ENCODE peak calls at places on chromosomes 6 and 20, in seven cellular contexts. R is astrocyte, W is lung, K is tibial artery, Y is stomach, B is PC-3, G is small intestine. F is an unnamed sample. For H3K27me3, the result is how much of the 10 kb centered on the place peaks cover.

GRCh38 chr6:14883921-14884320 is 361.9 kb upstream of the JARID2 start:
- DNase-seq in Y (no peak), W (no peak), B (no peak), K (no peak), R (peak), G (no peak), F (peak)

GRCh38 chr6:140269766-140270165 is 895.3 kb upstream of the CITED2 start:
- DNase-seq in Y (no peak), B (no peak), W (no peak), R (peak), G (no peak), K (no peak), F (no peak)

GRCh38 chr6:38543022-38543421 is 96.7 kb downstream of the BTBD9 start:
- DNase-seq in B (no peak), W (no peak), R (no peak), G (no peak), Y (no peak), K (no peak), F (no peak)

GRCh38 chr6:43871933-43872332 is 101.9 kb downstream of the VEGFA start:
- DNase-seq in G (no peak), B (no peak), W (peak), R (no peak), Y (no peak), K (no peak), F (no peak)

GRCh38 chr6:161276605-161277155 is 2.8 kb upstream of the AGPAT4 start:
- DNase-seq in W (no peak), R (no peak), Y (no peak), G (no peak), K (no peak), B (no peak), F (no peak)

GRCh38 chr6:129766959-129767728 is 57.2 kb upstream of the ARHGAP18 start:
- DNase-seq in K (no peak), Y (peak), G (no peak), B (peak), W (no peak), R (peak), F (peak)

GRCh38 chr20:45833030-45833882 is at the start of gene SNX21:
- DNase-seq in G (peak), B (peak), Y (peak), W (peak), R (peak), K (peak), F (peak)

GRCh38 chr6:12530345-12530744 is 186.2 kb upstream of the PHACTR1 start:
- DNase-seq in R (no peak), Y (no peak), G (no peak), K (no peak), B (no peak), W (no peak), F (no peak)

GRCh38 chr6:129493396-129493902 is 216.5 kb downstream of the ARHGAP18 start:
- DNase-seq in K (no peak), Y (no peak), G (peak), R (peak), B (peak), W (no peak), F (no peak)

GRCh38 chr20:57708694-57709673 is 831 bp downstream of the PMEPA1 start:
- DNase-seq in K (no peak), W (no peak), Y (no peak), B (no peak), R (no peak), G (peak), F (no peak)

GRCh38 chr6:90231308-90231707 is 65.3 kb downstream of the BACH2 start:
- DNase-seq in B (no peak), R (no peak), G (no peak), K (no peak), W (no peak), Y (no peak), F (no peak)

GRCh38 chr20:35172434-35172806 is 548 bp downstream of the PROCR start:
- DNase-seq in R (no peak), W (no peak), G (no peak), B (no peak), K (no peak), Y (no peak), F (no peak)

GRCh38 chr6:4853782-4854511 is 77.7 kb downstream of the CDYL start:
- DNase-seq in R (peak), Y (no peak), K (no peak), W (no peak), B (peak), G (peak), F (no peak)

GRCh38 chr6:116369540-116370327 is 1.0 kb upstream of the DSE start:
- DNase-seq in Y (no peak), B (no peak), W (no peak), G (no peak), R (no peak), K (no peak), F (no peak)

GRCh38 chr6:118562959-118563358 is 14.9 kb downstream of the PLN start:
- DNase-seq in G (no peak), Y (no peak), R (peak), B (no peak), W (no peak), K (no peak), F (no peak)

GRCh38 chr6:111586554-111586953 is 19.1 kb downstream of the TRAF3IP2 start:
- DNase-seq in G (no peak), B (no peak), Y (no peak), R (no peak), W (no peak), K (no peak), F (no peak)

GRCh38 chr6:67683960-67684359 is 951.1 kb upstream of the ADGRB3 start:
- DNase-seq in K (no peak), Y (no peak), G (no peak), R (peak), W (no peak), B (peak), F (peak)

GRCh38 chr20:19917110-19917509 is 100.1 kb upstream of the NAA20 start:
- DNase-seq in K (no peak), B (no peak), W (no peak), Y (no peak), R (no peak), G (no peak), F (no peak)

GRCh38 chr6:45987866-45988265 is 27.8 kb downstream of the CLIC5 start:
- DNase-seq in G (peak), Y (no peak), K (no peak), R (no peak), B (no peak), W (no peak), F (no peak)

GRCh38 chr6:20333870-20334269 is 67.8 kb upstream of the E2F3 start:
- DNase-seq in G (no peak), W (no peak), R (no peak), K (no peak), B (no peak), Y (no peak), F (no peak)

GRCh38 chr20:4068708-4069107 is 53.4 kb upstream of the RNF24 start:
- DNase-seq in B (peak), Y (peak), R (no peak), K (no peak), G (peak), W (no peak), F (no peak)

GRCh38 chr20:58188496-58188895 is 40.0 kb downstream of the ANKRD60 start:
- DNase-seq in W (no peak), B (no peak), Y (no peak), K (no peak), G (no peak), R (no peak), F (no peak)

GRCh38 chr6:6246539-6246938 is 73.9 kb downstream of the F13A1 start:
- DNase-seq in Y (no peak), G (peak), R (no peak), K (no peak), B (no peak), W (no peak), F (no peak)

GRCh38 chr20:7703436-7703835 is 236.8 kb downstream of the HAO1 start:
- DNase-seq in G (no peak), R (no peak), B (no peak), Y (no peak), K (no peak), W (no peak), F (no peak)

GRCh38 chr20:53773792-53774371 is 180.2 kb upstream of the ZNF217 start:
- DNase-seq in K (no peak), B (peak), Y (no peak), R (peak), W (no peak), G (no peak), F (no peak)

GRCh38 chr6:138520463-138520862 is 21.2 kb upstream of the NHSL1 start:
- DNase-seq in W (no peak), G (no peak), Y (no peak), B (peak), K (no peak), R (no peak), F (no peak)

GRCh38 chr20:17854307-17854903 is 114.2 kb downstream of the SNX5 start:
- DNase-seq in Y (peak), K (no peak), B (peak), W (no peak), G (peak), R (no peak), F (no peak)

GRCh38 chr6:9437836-9438235 is 977.0 kb downstream of the TFAP2A start:
- DNase-seq in W (no peak), K (no peak), Y (no peak), G (no peak), B (peak), R (peak), F (no peak)

GRCh38 chr6:117270121-117270959 is 5.0 kb downstream of the VGLL2 start:
- DNase-seq in G (no peak), K (no peak), R (no peak), B (no peak), Y (no peak), W (no peak), F (no peak)

GRCh38 chr20:49543071-49543857 is 24.7 kb downstream of the PTGIS start:
- DNase-seq in G (no peak), Y (no peak), R (no peak), B (no peak), W (no peak), K (no peak), F (no peak)

GRCh38 chr20:49544535-49544934 is 23.4 kb downstream of the PTGIS start:
- DNase-seq in Y (no peak), R (no peak), K (no peak), G (no peak), B (no peak), W (no peak), F (no peak)

GRCh38 chr20:49543858-49544437 is 24.0 kb downstream of the PTGIS start:
- DNase-seq in W (no peak), R (no peak), Y (no peak), G (no peak), B (no peak), K (no peak), F (no peak)

GRCh38 chr20:49548371-49548947 is 19.5 kb downstream of the PTGIS start:
- DNase-seq in B (no peak), R (no peak), Y (no peak), W (no peak), K (no peak), G (no peak), F (no peak)

DNA sequence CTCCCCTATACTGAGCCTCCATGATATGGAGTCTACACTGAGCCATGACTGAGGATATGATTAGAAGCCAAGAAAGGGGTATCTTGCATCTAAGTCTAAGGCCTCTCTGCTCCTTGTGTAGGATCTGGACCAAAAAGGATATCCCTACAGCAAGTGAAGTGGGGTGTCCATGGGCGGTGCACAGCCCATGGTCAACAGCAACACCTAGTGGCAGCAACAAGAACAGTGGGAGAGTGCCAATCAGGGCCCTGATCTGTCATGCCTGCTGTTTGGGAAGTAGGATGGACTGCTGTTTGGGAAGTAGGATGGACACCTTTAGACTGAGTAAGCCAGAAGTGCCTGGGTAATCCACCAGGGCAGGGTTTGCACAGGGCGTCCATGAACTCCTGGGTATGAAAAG is 22.4 kb downstream of the PTGIS start:
- DNase-seq in R (no peak), K (no peak), Y (no peak), G (no peak), W (no peak), B (peak), F (no peak)
- H3K27me3 ChIP-seq in R (under half), K (under half), Y (under half), G (under half), W (under half), B (under half), F (under half)

GRCh38 chr20:62561948-62562347 is 80.4 kb upstream of the SLCO4A1 start:
- DNase-seq in R (no peak), B (no peak), W (no peak), G (no peak), K (no peak), Y (no peak), F (no peak)
- H3K27me3 ChIP-seq in R (under half), B (under half), W (under half), G (under half), K (under half), Y (half or more), F (under half)

GRCh38 chr6:170278743-170279094 is 12.2 kb downstream of the DLL1 start:
- DNase-seq in R (no peak), K (no peak), W (no peak), Y (no peak), G (no peak), B (no peak), F (no peak)
- H3K27me3 ChIP-seq in R (under half), K (under half), W (under half), Y (under half), G (under half), B (under half), F (under half)

DNA sequence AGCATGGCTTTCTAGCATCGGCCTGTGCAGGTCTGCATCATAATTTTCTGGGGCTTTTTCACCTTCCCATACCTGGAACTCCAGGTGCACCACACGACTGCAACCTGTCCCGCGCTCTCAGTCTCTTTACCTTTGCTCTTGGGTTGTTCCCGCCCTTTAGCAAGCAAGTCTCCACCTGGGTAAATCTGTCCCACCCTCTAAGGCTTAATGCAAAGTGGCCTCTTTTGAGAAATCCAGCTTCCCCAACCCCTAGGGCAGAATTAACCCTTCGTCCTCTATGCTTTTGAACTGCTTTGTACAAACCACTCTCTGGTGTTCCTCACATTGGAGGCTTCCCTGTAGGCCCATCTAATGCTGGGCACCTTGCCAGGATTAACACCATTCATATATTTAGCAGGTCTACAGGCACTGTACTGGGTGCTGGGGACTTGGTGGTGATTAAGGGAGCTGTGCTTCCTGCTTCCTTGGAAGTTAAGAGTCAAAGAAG is 2.8 kb downstream of the ITPR3 start:
- DNase-seq in B (no peak), K (no peak), R (no peak), Y (peak), G (peak), W (no peak), F (no peak)
- H3K27me3 ChIP-seq in B (under half), K (under half), R (under half), Y (under half), G (under half), W (under half), F (under half)

GRCh38 chr6:168927026-168927425 is 326.6 kb downstream of the THBS2 start:
- DNase-seq in Y (no peak), K (no peak), B (no peak), R (no peak), G (no peak), W (no peak), F (no peak)
- H3K27me3 ChIP-seq in Y (under half), K (under half), B (under half), R (under half), G (under half), W (under half), F (under half)